ENCODE peak calls at places on chromosomes 7 and 10, in ten cellular contexts. A is ovary; P is Peyer's patch; F is tibial nerve; I is aorta; U is A549; O is CD8-positive, alpha-beta T cell; M is upper lobe of left lung; S is mesenchymal stem cell; K is psoas muscle. T is an unnamed sample.

GRCh38 chr7:112495820-112496462 is 15.2 kb downstream of the LSMEM1 start:
- DNase-seq in I (peak), O (no peak), U (peak), F (peak), K (no peak), A (peak), M (no peak), P (peak), S (peak), T (peak)

GRCh38 chr10:49610015-49610734 is at the start of gene SLC18A3:
- DNase-seq in O (no peak), K (no peak), M (no peak), U (no peak), A (no peak), S (no peak), F (no peak), P (no peak), I (peak), T (no peak)

GRCh38 chr7:139771001-139771956 is 6.5 kb downstream of the HIPK2 start:
- DNase-seq in P (no peak), I (no peak), F (no peak), U (peak), S (peak), O (no peak), M (no peak), A (no peak), K (no peak), T (peak)

GRCh38 chr10:46231087-46231486 is 55.7 kb upstream of the ANTXRL start:
- DNase-seq in K (no peak), O (no peak), U (no peak), P (peak), A (no peak), M (no peak), S (no peak), I (no peak), F (no peak), T (no peak)

GRCh38 chr7:10121641-10122040 is 852.0 kb upstream of the PHF14 start:
- DNase-seq in S (no peak), M (no peak), O (no peak), A (no peak), K (no peak), I (no peak), P (no peak), U (no peak), F (no peak), T (no peak)

GRCh38 chr7:41003031-41003925 is 699.6 kb downstream of the INHBA start:
- DNase-seq in S (no peak), K (peak), O (no peak), A (no peak), P (no peak), I (no peak), F (no peak), U (no peak), M (no peak), T (peak)

GRCh38 chr7:2071133-2071832 is 161.5 kb downstream of the MAD1L1 start:
- DNase-seq in U (no peak), S (no peak), F (no peak), P (peak), O (no peak), M (no peak), K (no peak), A (no peak), I (no peak), T (no peak)

GRCh38 chr7:33578166-33578565 is 327.2 kb upstream of the BMPER start:
- DNase-seq in O (no peak), F (no peak), S (no peak), P (no peak), K (no peak), U (no peak), M (no peak), A (no peak), I (no peak), T (no peak)

GRCh38 chr10:12337407-12337806 is 11.9 kb upstream of the CAMK1D start:
- DNase-seq in S (peak), A (no peak), I (no peak), F (no peak), K (no peak), U (no peak), O (no peak), P (no peak), M (no peak), T (no peak)

GRCh38 chr7:137816696-137817320 is 30.0 kb downstream of the DGKI start:
- DNase-seq in O (no peak), S (peak), F (no peak), U (no peak), M (no peak), P (no peak), A (no peak), I (no peak), K (no peak), T (no peak)

GRCh38 chr7:132083126-132084123 is 492.8 kb downstream of the PLXNA4 start:
- DNase-seq in A (no peak), P (no peak), I (no peak), S (no peak), O (no peak), M (no peak), U (no peak), F (no peak), K (no peak), T (no peak)

GRCh38 chr10:21508987-21509334 is 16.5 kb downstream of the SKIDA1 start:
- DNase-seq in P (no peak), M (no peak), O (no peak), I (no peak), K (no peak), U (no peak), A (no peak), F (no peak), S (no peak), T (no peak)

GRCh38 chr10:21507066-21507669 is 18.3 kb downstream of the SKIDA1 start:
- DNase-seq in A (no peak), S (peak), M (no peak), F (no peak), O (no peak), I (no peak), U (no peak), K (no peak), P (no peak), T (no peak)

GRCh38 chr10:21510218-21511070 is 15.0 kb downstream of the SKIDA1 start:
- DNase-seq in F (no peak), O (no peak), P (no peak), M (peak), S (no peak), A (peak), U (no peak), K (no peak), I (no peak), T (no peak)

GRCh38 chr10:21511931-21512330 is 13.6 kb downstream of the SKIDA1 start:
- DNase-seq in M (no peak), O (no peak), P (no peak), F (no peak), S (peak), I (no peak), A (no peak), K (no peak), U (no peak), T (no peak)

DNA sequence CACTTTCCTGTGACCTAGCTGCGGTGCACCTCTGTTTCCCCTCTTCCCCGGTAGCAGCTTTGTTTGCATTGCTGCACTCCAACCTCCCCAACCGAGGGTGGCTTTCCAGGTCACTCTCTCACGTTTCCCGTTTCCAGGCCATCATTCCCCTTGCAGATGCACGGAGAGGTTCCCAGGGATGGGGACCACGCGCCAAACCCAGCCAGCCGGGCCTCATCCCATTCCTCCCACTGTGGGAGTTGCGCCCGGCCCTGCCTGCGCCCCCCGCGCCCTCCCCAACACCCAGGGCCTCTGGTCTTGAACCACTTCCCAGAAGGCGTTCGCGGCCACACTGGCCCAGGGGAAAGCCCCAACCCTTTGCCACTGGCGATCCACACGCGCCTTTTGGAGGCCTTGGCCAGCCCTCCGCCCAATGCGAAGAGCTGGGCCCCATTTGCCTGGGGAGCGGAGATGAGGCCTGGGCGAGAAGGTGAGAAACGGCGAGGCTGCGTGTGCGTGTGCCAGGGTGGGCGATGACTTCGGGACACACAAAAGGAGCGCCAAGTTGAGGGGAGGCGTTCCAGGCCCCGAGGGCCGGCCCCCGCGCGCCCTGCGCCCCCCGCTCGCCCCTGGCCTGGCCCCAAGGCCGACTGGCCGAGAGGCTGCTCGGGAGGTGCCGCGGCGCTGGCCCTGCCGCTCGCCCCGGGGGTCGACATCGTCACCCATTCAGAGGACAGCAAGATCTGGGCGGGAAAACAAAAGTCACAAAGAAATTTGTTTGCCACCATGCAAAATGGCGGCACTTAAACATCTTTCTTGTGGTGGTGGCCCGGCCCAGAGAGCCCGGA is 15.9 kb downstream of the SKIDA1 start:
- DNase-seq in P (no peak), A (no peak), S (no peak), F (no peak), U (no peak), I (no peak), M (peak), K (no peak), O (no peak), T (no peak)
- H3K4me3 ChIP-seq in P (no peak), A (peak), S (peak), F (peak), U (no peak), I (peak), M (peak), K (peak), O (no peak), T (no peak)

GRCh38 chr10:21385996-21386620 is 139.4 kb downstream of the SKIDA1 start:
- DNase-seq in A (no peak), K (no peak), U (no peak), P (no peak), I (no peak), M (no peak), S (no peak), O (no peak), F (no peak), T (no peak)

GRCh38 chr10:21393941-21394340 is 131.5 kb downstream of the SKIDA1 start:
- DNase-seq in U (no peak), A (no peak), F (no peak), M (peak), O (no peak), I (no peak), K (no peak), P (no peak), S (no peak), T (no peak)

DNA sequence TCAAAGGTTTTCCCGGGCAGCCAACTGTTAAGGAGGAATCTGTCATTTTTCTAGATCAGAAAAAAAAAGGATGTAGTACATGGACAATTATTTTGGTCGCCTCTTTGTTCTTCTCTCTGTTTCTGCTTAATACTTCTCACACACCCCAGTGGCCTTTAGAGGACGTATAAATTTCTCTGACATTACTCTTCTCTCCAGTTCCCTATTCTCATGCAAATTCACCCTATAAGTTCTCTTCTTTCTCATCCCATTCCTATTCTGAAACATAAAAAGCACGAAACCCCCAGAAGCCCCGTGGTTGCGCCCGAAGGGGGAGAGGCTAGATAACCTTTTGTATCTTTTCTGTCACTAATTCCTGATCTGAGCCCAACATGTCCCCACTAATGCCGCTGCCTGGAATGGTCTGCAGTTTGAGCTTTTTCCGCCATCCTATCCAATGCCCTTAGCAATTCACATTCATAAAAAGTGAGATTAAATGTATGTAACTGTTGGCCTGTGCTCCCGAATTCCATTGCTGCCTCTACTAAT is 136.9 kb downstream of the SKIDA1 start:
- DNase-seq in S (no peak), K (no peak), M (no peak), O (no peak), U (no peak), A (no peak), F (no peak), P (no peak), I (no peak), T (no peak)
- H3K27ac ChIP-seq in S (no peak), K (no peak), M (no peak), O (no peak), U (peak), A (no peak), F (no peak), P (no peak), I (no peak), T (no peak)

GRCh38 chr7:92808006-92808405 is 28.4 kb downstream of the CDK6 start:
- DNase-seq in O (no peak), K (no peak), I (no peak), S (peak), M (no peak), A (no peak), U (no peak), P (no peak), F (no peak), T (no peak)
- H3K4me3 ChIP-seq in O (no peak), K (no peak), I (no peak), S (no peak), M (no peak), A (no peak), U (no peak), P (no peak), F (no peak), T (no peak)

DNA sequence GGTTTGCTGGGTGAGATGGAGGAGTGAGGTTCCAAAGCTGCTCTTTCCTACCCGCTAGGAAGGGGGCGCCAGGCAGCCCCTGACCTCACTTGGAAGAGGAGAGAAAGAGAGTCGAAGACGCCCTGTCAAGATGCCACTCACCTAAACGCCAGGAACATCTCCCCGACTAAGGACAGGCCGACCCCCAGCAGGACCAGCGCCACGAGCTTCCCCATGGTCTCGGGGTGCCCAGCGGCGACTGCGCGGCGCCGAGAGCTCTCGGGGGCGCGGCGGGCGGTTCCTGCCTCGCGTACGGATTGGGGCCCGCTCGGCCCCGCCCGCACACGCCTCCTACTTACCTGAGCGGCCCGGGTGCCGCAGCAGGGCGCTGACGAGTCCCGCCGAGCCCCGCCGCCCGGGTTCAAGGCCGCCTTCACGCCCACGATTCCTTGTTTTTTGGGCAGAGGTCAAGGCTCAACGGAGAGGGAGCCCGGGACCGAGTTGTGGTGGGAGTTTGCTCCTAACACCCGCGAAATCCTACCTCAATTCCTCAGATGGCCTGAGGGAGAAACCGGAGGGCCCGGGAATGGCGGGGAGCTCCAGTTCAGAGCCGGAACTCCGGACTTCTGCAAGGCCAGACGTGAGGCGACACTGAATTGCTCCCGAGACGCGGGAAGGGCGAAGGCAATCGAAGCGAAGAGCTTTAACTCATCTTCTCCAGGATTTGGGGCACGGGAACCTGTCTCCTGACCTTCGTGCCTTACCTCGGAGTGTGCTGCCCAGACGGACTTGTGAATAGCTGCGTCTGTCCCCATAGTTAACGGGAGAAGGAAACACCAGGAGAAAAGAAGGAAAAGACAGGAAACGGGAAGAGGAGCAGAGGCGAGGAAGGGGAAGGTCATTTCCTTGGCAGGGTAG is at the start of gene PON3:
- DNase-seq in P (no peak), S (no peak), U (peak), O (no peak), M (peak), K (peak), A (peak), F (no peak), I (peak), T (peak)
- H3K27ac ChIP-seq in P (peak), S (no peak), U (peak), O (no peak), M (peak), K (no peak), A (peak), F (no peak), I (no peak), T (peak)

T was measured in body of pancreas.